ENCODE peak calls at places on chromosome 19, in four cellular contexts. H is left ventricle myocardium inferior, Y is DMS53, E is K562. D is an unnamed sample.

GRCh38 chr19:12090807-12091206 is 26.3 kb downstream of the ZNF844 start:
- DNase-seq in Y (peak), H (peak), E (peak), D (no peak)

GRCh38 chr19:33194527-33194883 is 375 bp downstream of the LRP3 start:
- DNase-seq in Y (peak), E (no peak), H (no peak), D (no peak)

GRCh38 chr19:40369797-40370196 is 20.2 kb downstream of the HIPK4 start:
- DNase-seq in Y (no peak), E (no peak), H (no peak), D (no peak)

GRCh38 chr19:36837525-36837901 is 674 bp downstream of the ZNF790 start:
- DNase-seq in E (no peak), Y (peak), H (no peak), D (no peak)

GRCh38 chr19:44876930-44877530 is 14.0 kb upstream of the TOMM40 start:
- DNase-seq in Y (no peak), H (no peak), E (no peak), D (no peak)

GRCh38 chr19:55077106-55077505 is 1.4 kb downstream of the EPS8L1 start:
- DNase-seq in Y (no peak), H (no peak), E (no peak), D (no peak)

GRCh38 chr19:12648088-12648487 is 18.5 kb downstream of the MAN2B1 start:
- DNase-seq in E (peak), Y (peak), H (no peak), D (no peak)

GRCh38 chr19:3171894-3172679 is 6.5 kb upstream of the S1PR4 start:
- DNase-seq in Y (no peak), H (no peak), E (no peak), D (no peak)

GRCh38 chr19:16159655-16160054 is 13.7 kb downstream of the CIB3 start:
- DNase-seq in H (no peak), E (no peak), Y (no peak), D (no peak)

GRCh38 chr19:18062043-18062442 is 24.7 kb downstream of the IL12RB1 start:
- DNase-seq in H (no peak), Y (peak), E (no peak), D (no peak)

GRCh38 chr19:11538232-11539036 is at the start of gene CNN1:
- DNase-seq in Y (no peak), H (peak), E (peak), D (no peak)